ENCODE peak calls at places on chromosomes 6 and 20, in eight cellular contexts. L, X, B, M, Z, W, A and Q are unnamed samples.

GRCh38 chr6:169073311-169073710 is 180.3 kb downstream of the THBS2 start:
- DNase-seq in A (no peak), Z (no peak), B (no peak), W (no peak), M (no peak), L (peak; percentile 1), X (no peak), Q (no peak)

GRCh38 chr20:34689486-34689885 is 12.6 kb upstream of the PIGU start:
- DNase-seq in B (no peak), X (no peak), M (no peak), Z (no peak), W (no peak), L (no peak), A (peak; percentile 56), Q (no peak)

GRCh38 chr20:51402201-51402600 is 140.3 kb downstream of the NFATC2 start:
- DNase-seq in L (no peak), M (no peak), A (peak; percentile 71), X (no peak), W (no peak), Z (no peak), B (no peak), Q (no peak)

GRCh38 chr6:75178757-75179156 is 27.1 kb downstream of the COL12A1 start:
- DNase-seq in L (no peak), A (no peak), W (no peak), M (no peak), B (no peak), Z (no peak), X (no peak), Q (no peak)

GRCh38 chr20:34583524-34583923 is 25.0 kb downstream of the MAP1LC3A start:
- DNase-seq in X (no peak), W (no peak), A (no peak), B (no peak), M (no peak), L (no peak), Z (no peak), Q (no peak)

GRCh38 chr20:49786671-49787370 is 25.8 kb upstream of the SLC9A8 start:
- DNase-seq in B (no peak), M (no peak), W (no peak), Z (no peak), A (no peak), X (no peak), L (no peak), Q (no peak)

GRCh38 chr20:51070635-51071034 is 47.7 kb upstream of the KCNG1 start:
- DNase-seq in Z (no peak), M (no peak), X (no peak), W (no peak), L (no peak), A (no peak), B (no peak), Q (no peak)

GRCh38 chr6:141848029-141848890 is 284.5 kb upstream of the GJE1 start:
- DNase-seq in Z (no peak), A (no peak), W (no peak), X (no peak), L (no peak), M (no peak), B (no peak), Q (no peak)

GRCh38 chr6:37705239-37706051 is 7.8 kb upstream of the MDGA1 start:
- DNase-seq in B (peak; percentile 93), Z (peak; percentile 80), A (no peak), W (peak; percentile 61), M (no peak), L (no peak), X (no peak), Q (peak; percentile 59)

GRCh38 chr20:50519036-50519780 is 9.0 kb downstream of the PTPN1 start:
- DNase-seq in W (no peak), B (no peak), M (no peak), A (no peak), Z (no peak), L (no peak), X (no peak), Q (no peak)

GRCh38 chr6:113011803-113012202 is 664.7 kb downstream of the RFPL4B start:
- DNase-seq in A (no peak), B (no peak), M (no peak), W (no peak), Z (no peak), L (no peak), X (no peak), Q (no peak)

GRCh38 chr6:163180874-163181541 is 233.5 kb upstream of the QKI start:
- DNase-seq in B (peak; percentile 84), M (no peak), A (peak; percentile 68), W (no peak), Z (no peak), X (no peak), L (peak; percentile 38), Q (no peak)

GRCh38 chr6:19851273-19852089 is 14.3 kb downstream of the ID4 start:
- DNase-seq in B (peak; percentile 71), M (peak; percentile 72), L (peak; percentile 57), A (peak; percentile 68), X (peak; percentile 92), Z (peak; percentile 75), W (no peak), Q (peak; percentile 23)

GRCh38 chr6:162151050-162151658 is 576.4 kb downstream of the PRKN start:
- DNase-seq in Z (no peak), A (no peak), M (no peak), X (no peak), W (no peak), B (no peak), L (no peak), Q (no peak)

GRCh38 chr6:135531954-135532490 is 34.5 kb upstream of the AHI1 start:
- DNase-seq in B (no peak), L (no peak), A (no peak), M (no peak), W (no peak), X (no peak), Z (no peak), Q (no peak)

GRCh38 chr20:48463916-48464315 is 363.9 kb downstream of the PREX1 start:
- DNase-seq in L (no peak), A (no peak), B (no peak), M (no peak), Z (no peak), X (no peak), W (no peak), Q (no peak)

GRCh38 chr6:21173678-21174077 is 419.9 kb upstream of the SOX4 start:
- DNase-seq in L (no peak), W (no peak), B (no peak), A (no peak), X (no peak), Z (no peak), M (no peak), Q (no peak)

GRCh38 chr6:36920049-36920448 is 34.3 kb downstream of the C6orf89 start:
- DNase-seq in B (no peak), L (no peak), W (no peak), Z (no peak), M (no peak), X (no peak), A (peak; percentile 76), Q (no peak)

GRCh38 chr6:21111399-21111725 is 482.2 kb upstream of the SOX4 start:
- DNase-seq in W (no peak), L (peak; percentile 13), B (no peak), M (peak; percentile 59), Z (no peak), X (peak; percentile 86), A (peak; percentile 95), Q (no peak)

GRCh38 chr20:60306516-60306915 is 348.3 kb downstream of the CDH26 start:
- DNase-seq in M (no peak), X (no peak), Z (no peak), A (no peak), B (no peak), W (no peak), L (no peak), Q (no peak)

GRCh38 chr6:133741375-133741861 is 147.5 kb upstream of the TCF21 start:
- DNase-seq in X (peak; percentile 89), M (peak; percentile 40), Z (peak; percentile 58), B (no peak), L (no peak), A (peak; percentile 89), W (no peak), Q (peak; percentile 64)

GRCh38 chr6:124203812-124204167 is 400.1 kb downstream of the NKAIN2 start:
- DNase-seq in Z (no peak), B (no peak), A (no peak), X (no peak), W (no peak), L (no peak), M (no peak), Q (no peak)

GRCh38 chr6:10733151-10733715 is 10.4 kb downstream of the TMEM14C start:
- DNase-seq in Z (peak; percentile 50), A (no peak), X (no peak), W (no peak), L (no peak), B (no peak), M (no peak), Q (no peak)

GRCh38 chr6:4383910-4384637 is 248.7 kb upstream of the ECI2 start:
- DNase-seq in L (peak; percentile 12), A (no peak), W (no peak), X (no peak), Z (no peak), B (peak; percentile 81), M (no peak), Q (no peak)

GRCh38 chr6:24522090-24522820 is 27.5 kb downstream of the ALDH5A1 start:
- DNase-seq in Z (peak; percentile 92), B (no peak), L (no peak), A (no peak), M (no peak), W (no peak), X (peak; percentile 66), Q (peak; percentile 15)